ENCODE peak calls at places on chromosomes 7 and 10, in five cellular contexts. One of them, this sample, is unnamed.

GRCh38 chr7:130927564-130927963 is 193.6 kb upstream of the KLF14 start:
- DNase-seq in cardiac muscle cell: no peak
- DNase-seq in body of pancreas: no peak
- DNase-seq in spleen: no peak
- DNase-seq in left ventricle myocardium inferior: no peak
- DNase-seq in this sample: no peak

GRCh38 chr10:21494221-21495001 is 31.1 kb downstream of the SKIDA1 start:
- DNase-seq in body of pancreas: no peak
- DNase-seq in spleen: peak; percentile 85
- DNase-seq in cardiac muscle cell: peak; percentile 66
- DNase-seq in left ventricle myocardium inferior: peak; percentile 50
- DNase-seq in this sample: no peak

GRCh38 chr10:61760943-61761824 is 98.5 kb downstream of the CABCOCO1 start:
- DNase-seq in cardiac muscle cell: no peak
- DNase-seq in body of pancreas: no peak
- DNase-seq in left ventricle myocardium inferior: no peak
- DNase-seq in spleen: no peak
- DNase-seq in this sample: no peak

GRCh38 chr7:98352621-98353020 is 48.3 kb downstream of the BAIAP2L1 start:
- DNase-seq in left ventricle myocardium inferior: no peak
- DNase-seq in body of pancreas: no peak
- DNase-seq in cardiac muscle cell: no peak
- DNase-seq in spleen: no peak
- DNase-seq in this sample: no peak

GRCh38 chr7:1691601-1692499 is 21.8 kb downstream of the ELFN1 start:
- DNase-seq in body of pancreas: peak; percentile 82
- DNase-seq in left ventricle myocardium inferior: peak; percentile 61
- DNase-seq in cardiac muscle cell: no peak
- DNase-seq in spleen: peak; percentile 56
- DNase-seq in this sample: peak; percentile 86

GRCh38 chr10:123808873-123809272 is 82.7 kb downstream of the CPXM2 start:
- DNase-seq in body of pancreas: no peak
- DNase-seq in left ventricle myocardium inferior: no peak
- DNase-seq in cardiac muscle cell: no peak
- DNase-seq in spleen: no peak
- DNase-seq in this sample: no peak

GRCh38 chr7:41979834-41980307 is 257.1 kb downstream of the GLI3 start:
- DNase-seq in cardiac muscle cell: peak; percentile 57
- DNase-seq in left ventricle myocardium inferior: no peak
- DNase-seq in spleen: no peak
- DNase-seq in body of pancreas: peak; percentile 33
- DNase-seq in this sample: no peak

GRCh38 chr7:25968205-25968993 is 183.6 kb upstream of the NFE2L3 start:
- DNase-seq in left ventricle myocardium inferior: no peak
- DNase-seq in body of pancreas: peak; percentile 51
- DNase-seq in spleen: peak; percentile 84
- DNase-seq in cardiac muscle cell: no peak
- DNase-seq in this sample: no peak

GRCh38 chr10:72564596-72564995 is 61.3 kb downstream of the MICU1 start:
- DNase-seq in cardiac muscle cell: no peak
- DNase-seq in spleen: no peak
- DNase-seq in body of pancreas: no peak
- DNase-seq in left ventricle myocardium inferior: no peak
- DNase-seq in this sample: no peak

GRCh38 chr7:39465055-39465929 is 100.9 kb upstream of the YAE1 start:
- DNase-seq in body of pancreas: peak; percentile 66
- DNase-seq in spleen: no peak
- DNase-seq in cardiac muscle cell: peak; percentile 75
- DNase-seq in left ventricle myocardium inferior: no peak
- DNase-seq in this sample: no peak

GRCh38 chr10:15515207-15515606 is 144.1 kb upstream of the FAM171A1 start:
- DNase-seq in left ventricle myocardium inferior: no peak
- DNase-seq in cardiac muscle cell: no peak
- DNase-seq in spleen: no peak
- DNase-seq in body of pancreas: no peak
- DNase-seq in this sample: no peak

GRCh38 chr7:49776994-49777393 is 3.6 kb downstream of the VWC2 start:
- DNase-seq in left ventricle myocardium inferior: no peak
- DNase-seq in cardiac muscle cell: peak; percentile 66
- DNase-seq in spleen: no peak
- DNase-seq in body of pancreas: peak; percentile 50
- DNase-seq in this sample: no peak

GRCh38 chr10:106387063-106387462 is 777.4 kb downstream of the SORCS1 start:
- DNase-seq in spleen: no peak
- DNase-seq in left ventricle myocardium inferior: no peak
- DNase-seq in cardiac muscle cell: no peak
- DNase-seq in body of pancreas: no peak
- DNase-seq in this sample: no peak

GRCh38 chr7:21717323-21717722 is 174.5 kb downstream of the DNAH11 start:
- DNase-seq in spleen: no peak
- DNase-seq in left ventricle myocardium inferior: no peak
- DNase-seq in cardiac muscle cell: no peak
- DNase-seq in body of pancreas: no peak
- DNase-seq in this sample: no peak

GRCh38 chr10:44459677-44460076 is 74.8 kb upstream of the CXCL12 start:
- DNase-seq in left ventricle myocardium inferior: no peak
- DNase-seq in body of pancreas: no peak
- DNase-seq in spleen: no peak
- DNase-seq in cardiac muscle cell: no peak
- DNase-seq in this sample: no peak

GRCh38 chr7:137440434-137440830 is 96.9 kb upstream of the PTN start:
- DNase-seq in spleen: no peak
- DNase-seq in cardiac muscle cell: no peak
- DNase-seq in body of pancreas: no peak
- DNase-seq in left ventricle myocardium inferior: no peak
- DNase-seq in this sample: no peak

GRCh38 chr10:131848741-131849590 is 51.8 kb upstream of the PPP2R2D start:
- DNase-seq in cardiac muscle cell: no peak
- DNase-seq in body of pancreas: no peak
- DNase-seq in spleen: peak; percentile 71
- DNase-seq in left ventricle myocardium inferior: no peak
- DNase-seq in this sample: peak; percentile 88

GRCh38 chr7:68875857-68876256 is 722.4 kb upstream of the AUTS2 start:
- DNase-seq in spleen: no peak
- DNase-seq in cardiac muscle cell: no peak
- DNase-seq in left ventricle myocardium inferior: no peak
- DNase-seq in body of pancreas: no peak
- DNase-seq in this sample: no peak

GRCh38 chr10:71161429-71161828 is 50.9 kb upstream of the UNC5B start:
- DNase-seq in cardiac muscle cell: no peak
- DNase-seq in body of pancreas: no peak
- DNase-seq in left ventricle myocardium inferior: no peak
- DNase-seq in spleen: no peak
- DNase-seq in this sample: no peak

GRCh38 chr7:67604461-67605386 is 608.1 kb downstream of the TYW1 start:
- DNase-seq in left ventricle myocardium inferior: no peak
- DNase-seq in spleen: no peak
- DNase-seq in body of pancreas: peak; percentile 5
- DNase-seq in cardiac muscle cell: no peak
- DNase-seq in this sample: no peak

GRCh38 chr10:131587976-131588680 is 276.6 kb upstream of the TCERG1L start:
- DNase-seq in body of pancreas: no peak
- DNase-seq in cardiac muscle cell: no peak
- DNase-seq in spleen: no peak
- DNase-seq in left ventricle myocardium inferior: no peak
- DNase-seq in this sample: no peak

GRCh38 chr7:40595832-40596231 is 461.0 kb downstream of the SUGCT start:
- DNase-seq in spleen: no peak
- DNase-seq in left ventricle myocardium inferior: no peak
- DNase-seq in body of pancreas: no peak
- DNase-seq in cardiac muscle cell: no peak
- DNase-seq in this sample: no peak

GRCh38 chr7:42930889-42931288 is 1.1 kb downstream of the PSMA2 start:
- DNase-seq in left ventricle myocardium inferior: no peak
- DNase-seq in body of pancreas: no peak
- DNase-seq in spleen: no peak
- DNase-seq in cardiac muscle cell: no peak
- DNase-seq in this sample: no peak

GRCh38 chr10:102267748-102268147 is 22.4 kb downstream of the GBF1 start:
- DNase-seq in spleen: no peak
- DNase-seq in cardiac muscle cell: no peak
- DNase-seq in left ventricle myocardium inferior: no peak
- DNase-seq in body of pancreas: no peak
- DNase-seq in this sample: no peak

GRCh38 chr7:7609330-7609729 is 31.2 kb upstream of the UMAD1 start:
- DNase-seq in body of pancreas: no peak
- DNase-seq in cardiac muscle cell: no peak
- DNase-seq in spleen: no peak
- DNase-seq in left ventricle myocardium inferior: no peak
- DNase-seq in this sample: no peak

GRCh38 chr7:121798076-121798475 is 74.9 kb upstream of the PTPRZ1 start:
- DNase-seq in cardiac muscle cell: no peak
- DNase-seq in left ventricle myocardium inferior: no peak
- DNase-seq in body of pancreas: no peak
- DNase-seq in spleen: no peak
- DNase-seq in this sample: no peak

GRCh38 chr10:69783515-69783914 is 18.2 kb upstream of the COL13A1 start:
- DNase-seq in left ventricle myocardium inferior: no peak
- DNase-seq in spleen: no peak
- DNase-seq in cardiac muscle cell: no peak
- DNase-seq in body of pancreas: no peak
- DNase-seq in this sample: no peak
- TF ChIP-seq CTCF in left ventricle myocardium inferior: no peak
- TF ChIP-seq CTCF in spleen: no peak
- TF ChIP-seq CTCF in cardiac muscle cell: peak; percentile 10
- TF ChIP-seq CTCF in body of pancreas: no peak
- TF ChIP-seq CTCF in this sample: peak; percentile 28

GRCh38 chr10:89428873-89429272 is 14.5 kb downstream of the IFIT5 start:
- DNase-seq in cardiac muscle cell: no peak
- DNase-seq in spleen: no peak
- DNase-seq in body of pancreas: no peak
- DNase-seq in left ventricle myocardium inferior: no peak
- DNase-seq in this sample: no peak
- TF ChIP-seq CTCF in cardiac muscle cell: no peak
- TF ChIP-seq CTCF in spleen: no peak
- TF ChIP-seq CTCF in body of pancreas: no peak
- TF ChIP-seq CTCF in left ventricle myocardium inferior: no peak
- TF ChIP-seq CTCF in this sample: no peak

GRCh38 chr7:46150202-46150601 is 229.1 kb upstream of the IGFBP3 start:
- DNase-seq in spleen: no peak
- DNase-seq in body of pancreas: no peak
- DNase-seq in cardiac muscle cell: no peak
- DNase-seq in left ventricle myocardium inferior: no peak
- DNase-seq in this sample: no peak

GRCh38 chr7:46153951-46154787 is 233.1 kb upstream of the IGFBP3 start:
- DNase-seq in body of pancreas: no peak
- DNase-seq in left ventricle myocardium inferior: no peak
- DNase-seq in spleen: no peak
- DNase-seq in cardiac muscle cell: no peak
- DNase-seq in this sample: no peak

GRCh38 chr7:46153583-46153950 is 232.5 kb upstream of the IGFBP3 start:
- DNase-seq in body of pancreas: no peak
- DNase-seq in spleen: no peak
- DNase-seq in left ventricle myocardium inferior: no peak
- DNase-seq in cardiac muscle cell: no peak
- DNase-seq in this sample: no peak

GRCh38 chr7:46150721-46151120 is 229.6 kb upstream of the IGFBP3 start:
- DNase-seq in spleen: no peak
- DNase-seq in cardiac muscle cell: no peak
- DNase-seq in body of pancreas: no peak
- DNase-seq in left ventricle myocardium inferior: no peak
- DNase-seq in this sample: no peak

DNA sequence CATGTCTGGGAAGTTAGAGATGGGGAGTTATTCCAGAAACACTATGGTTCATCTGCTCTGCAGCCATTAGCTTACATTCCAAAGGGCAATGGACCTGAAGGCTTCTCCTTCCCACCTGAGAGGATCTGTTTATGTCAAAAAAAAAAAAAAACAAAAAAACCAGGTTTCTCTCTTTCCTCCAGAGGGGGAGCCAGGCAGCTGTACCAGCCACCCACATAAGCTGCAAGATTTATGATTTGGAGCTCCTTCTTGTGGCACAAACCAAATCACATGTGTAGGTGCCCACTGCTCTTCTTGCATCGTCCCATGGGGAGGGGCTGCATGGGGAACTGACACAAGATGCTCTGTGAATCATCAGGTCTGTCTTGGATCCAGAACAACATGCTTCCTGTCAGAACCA is 231.6 kb upstream of the IGFBP3 start:
- DNase-seq in cardiac muscle cell: no peak
- DNase-seq in left ventricle myocardium inferior: no peak
- DNase-seq in body of pancreas: no peak
- DNase-seq in spleen: no peak
- DNase-seq in this sample: no peak
- TF ChIP-seq CTCF in cardiac muscle cell: no peak
- TF ChIP-seq CTCF in left ventricle myocardium inferior: no peak
- TF ChIP-seq CTCF in body of pancreas: no peak
- TF ChIP-seq CTCF in spleen: no peak
- TF ChIP-seq CTCF in this sample: peak; percentile 36

GRCh38 chr7:78090616-78091015 is 292.0 kb downstream of the PHTF2 start:
- DNase-seq in cardiac muscle cell: no peak
- DNase-seq in left ventricle myocardium inferior: no peak
- DNase-seq in spleen: no peak
- DNase-seq in body of pancreas: no peak
- DNase-seq in this sample: no peak
- TF ChIP-seq CTCF in cardiac muscle cell: no peak
- TF ChIP-seq CTCF in left ventricle myocardium inferior: no peak
- TF ChIP-seq CTCF in spleen: no peak
- TF ChIP-seq CTCF in body of pancreas: no peak
- TF ChIP-seq CTCF in this sample: peak; percentile 55

DNA sequence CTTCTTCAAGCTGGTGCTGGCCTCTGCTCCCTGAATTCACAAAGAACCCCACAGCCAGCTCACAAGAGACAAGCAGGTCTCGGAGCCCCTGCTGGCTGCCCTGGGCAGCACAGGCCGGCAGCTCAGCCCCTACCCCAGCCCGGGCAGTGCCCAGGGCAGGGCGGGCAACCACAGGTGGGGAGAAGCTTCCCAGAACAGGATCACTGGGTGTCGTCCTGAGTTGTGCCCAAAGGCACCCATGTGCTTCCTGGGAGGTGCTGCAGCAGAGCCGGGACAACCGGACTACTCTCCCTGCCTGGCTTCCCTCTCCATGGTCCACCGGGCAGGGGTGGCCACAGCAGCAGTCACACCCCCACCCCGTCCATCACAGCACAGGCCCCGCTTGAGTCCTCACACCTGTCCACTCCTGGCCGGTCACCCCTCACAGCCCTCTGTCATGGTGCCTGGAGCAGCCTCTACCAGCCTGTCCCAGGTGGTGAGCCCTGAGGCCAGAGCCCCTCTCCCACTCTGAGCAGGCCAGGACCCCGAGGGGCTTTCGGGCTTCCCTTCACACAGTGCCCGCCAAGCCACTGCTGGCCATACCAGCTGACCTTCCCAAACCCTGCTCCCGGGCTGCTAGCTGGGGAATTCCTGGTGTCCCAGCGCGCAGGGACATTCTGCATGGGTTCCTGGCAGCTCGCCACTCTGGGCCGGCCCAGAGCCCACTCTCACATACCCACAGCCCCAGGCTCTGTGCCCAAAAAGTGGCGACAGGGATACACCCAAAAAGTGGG is 3.1 kb downstream of the RASGEF1A start:
- DNase-seq in cardiac muscle cell: no peak
- DNase-seq in spleen: no peak
- DNase-seq in body of pancreas: peak; percentile 24
- DNase-seq in left ventricle myocardium inferior: no peak
- DNase-seq in this sample: no peak
- TF ChIP-seq CTCF in cardiac muscle cell: peak; percentile 22
- TF ChIP-seq CTCF in spleen: no peak
- TF ChIP-seq CTCF in body of pancreas: no peak
- TF ChIP-seq CTCF in left ventricle myocardium inferior: no peak
- TF ChIP-seq CTCF in this sample: peak; percentile 53

This sample was measured in chondrocyte.